ENCODE peak calls at places on chromosomes 1 and 21, in six cellular contexts. V is hepatocyte, F is astrocyte, X is prostate gland, A is lung, M is colonic mucosa. U is an unnamed sample.

GRCh38 chr1:28580706-28581530 is 11.1 kb upstream of the RAB42 start:
- DNase-seq in V (peak; percentile 50), F (peak; percentile 29), X (peak; percentile 31), A (peak; percentile 48), M (peak; percentile 55), U (peak; percentile 87)

GRCh38 chr1:44073528-44073927 is 42.3 kb upstream of the SLC6A9 start:
- DNase-seq in V (no peak), F (no peak), X (no peak), A (no peak), M (no peak), U (no peak)

GRCh38 chr1:61397495-61397894 is 315.1 kb downstream of the NFIA start:
- DNase-seq in V (no peak), F (no peak), X (no peak), A (no peak), M (no peak), U (no peak)

GRCh38 chr1:245831518-245831917 is 675.6 kb downstream of the SMYD3 start:
- DNase-seq in V (no peak), F (no peak), X (no peak), A (no peak), M (peak; percentile 7), U (no peak)

GRCh38 chr1:234515411-234515810 is 36.4 kb upstream of the TARBP1 start:
- DNase-seq in V (peak; percentile 44), F (peak; percentile 62), X (no peak), A (no peak), M (no peak), U (peak; percentile 73)

GRCh38 chr1:47991187-47991586 is 6.0 kb downstream of the TRABD2B start:
- DNase-seq in V (no peak), F (no peak), X (no peak), A (no peak), M (no peak), U (peak; percentile 86)

GRCh38 chr1:149986486-149987296 is 23.8 kb downstream of the OTUD7B start:
- DNase-seq in V (peak; percentile 28), F (peak; percentile 94), X (no peak), A (no peak), M (no peak), U (peak; percentile 81)

GRCh38 chr1:12485231-12486172 is 132.5 kb downstream of the DHRS3 start:
- DNase-seq in V (no peak), F (no peak), X (no peak), A (no peak), M (no peak), U (no peak)

GRCh38 chr1:8012955-8013354 is 13.2 kb downstream of the ERRFI1 start:
- DNase-seq in V (no peak), F (no peak), X (no peak), A (no peak), M (no peak), U (no peak)

GRCh38 chr1:107935396-107936064 is 29.4 kb downstream of the VAV3 start:
- DNase-seq in V (no peak), F (no peak), X (no peak), A (no peak), M (no peak), U (no peak)

GRCh38 chr1:89540406-89540970 is 15.9 kb downstream of the LRRC8B start:
- DNase-seq in V (no peak), F (no peak), X (no peak), A (no peak), M (no peak), U (no peak)

GRCh38 chr21:35476616-35477395 is 427.7 kb upstream of the RUNX1 start:
- DNase-seq in V (no peak), F (peak; percentile 68), X (no peak), A (no peak), M (no peak), U (no peak)

GRCh38 chr1:183590225-183591191 is at the start of gene NCF2:
- DNase-seq in V (no peak), F (no peak), X (no peak), A (no peak), M (no peak), U (no peak)

GRCh38 chr21:43987509-43987908 is 24.6 kb upstream of the TRAPPC10 start:
- DNase-seq in V (no peak), F (no peak), X (no peak), A (no peak), M (no peak), U (peak; percentile 76)

GRCh38 chr1:47233165-47233564 is 1.1 kb upstream of the TAL1 start:
- DNase-seq in V (no peak), F (no peak), X (no peak), A (no peak), M (no peak), U (peak; percentile 37)

GRCh38 chr1:41619511-41620364 is 135.3 kb upstream of the EDN2 start:
- DNase-seq in V (no peak), F (no peak), X (no peak), A (no peak), M (no peak), U (no peak)

GRCh38 chr21:46437096-46437498 is 21.6 kb upstream of the DIP2A start:
- DNase-seq in V (no peak), F (no peak), X (no peak), A (no peak), M (no peak), U (no peak)

GRCh38 chr1:54528613-54529012 is 19.4 kb upstream of the ACOT11 start:
- DNase-seq in V (no peak), F (no peak), X (no peak), A (no peak), M (no peak), U (no peak)

GRCh38 chr1:91732291-91732953 is 153.5 kb downstream of the TGFBR3 start:
- DNase-seq in V (peak; percentile 84), F (peak; percentile 88), X (peak; percentile 71), A (no peak), M (no peak), U (peak; percentile 85)

GRCh38 chr1:65108025-65108692 is 39.8 kb upstream of the AK4 start:
- DNase-seq in V (peak; percentile 39), F (no peak), X (no peak), A (no peak), M (peak; percentile 50), U (no peak)

GRCh38 chr21:37039434-37040075 is 33.1 kb downstream of the RIPPLY3 start:
- DNase-seq in V (no peak), F (no peak), X (no peak), A (no peak), M (no peak), U (no peak)

GRCh38 chr1:228378453-228379164 is 28.0 kb downstream of the TRIM11 start:
- DNase-seq in V (peak; percentile 88), F (peak; percentile 51), X (no peak), A (peak; percentile 82), M (peak; percentile 68), U (peak; percentile 98)

GRCh38 chr1:218640213-218640612 is 295.1 kb downstream of the TGFB2 start:
- DNase-seq in V (no peak), F (no peak), X (no peak), A (no peak), M (no peak), U (no peak)

GRCh38 chr1:8412183-8412831 is 94.4 kb downstream of the SLC45A1 start:
- DNase-seq in V (peak; percentile 68), F (peak; percentile 93), X (peak; percentile 89), A (no peak), M (no peak), U (peak; percentile 83)

GRCh38 chr21:45033791-45034555 is 40.4 kb upstream of the ADARB1 start:
- DNase-seq in V (peak; percentile 27), F (no peak), X (no peak), A (no peak), M (no peak), U (peak; percentile 94)

GRCh38 chr1:53893999-53894636 is at the start of gene DIO1:
- DNase-seq in V (peak; percentile 57), F (no peak), X (no peak), A (no peak), M (no peak), U (no peak)

GRCh38 chr1:165409957-165410356 is 35.0 kb downstream of the RXRG start:
- DNase-seq in V (no peak), F (no peak), X (no peak), A (no peak), M (no peak), U (no peak)

GRCh38 chr1:94068096-94068830 is 52.7 kb downstream of the ABCA4 start:
- DNase-seq in V (peak; percentile 62), F (peak; percentile 82), X (no peak), A (no peak), M (no peak), U (no peak)

GRCh38 chr1:171252482-171252881 is 4.2 kb downstream of the FMO1 start:
- DNase-seq in V (no peak), F (no peak), X (no peak), A (no peak), M (peak; percentile 19), U (no peak)

GRCh38 chr1:40315795-40316594 is 1.1 kb downstream of the COL9A2 start:
- DNase-seq in V (peak; percentile 49), F (no peak), X (no peak), A (no peak), M (no peak), U (peak; percentile 85)

GRCh38 chr21:27802816-27803475 is 836.1 kb upstream of the ADAMTS5 start:
- DNase-seq in V (peak; percentile 60), F (no peak), X (peak; percentile 12), A (peak; percentile 47), M (peak; percentile 53), U (no peak)

GRCh38 chr1:115170972-115171392 is 81.7 kb upstream of the TSPAN2 start:
- DNase-seq in V (no peak), F (peak; percentile 75), X (no peak), A (no peak), M (no peak), U (no peak)
- H3K4me1 ChIP-seq in V (peaks cover 4% of the 10 kb centered on the region), F (peaks cover 16% of the 10 kb centered on the region), X (no peaks in the 10 kb centered on the region), A (no peaks in the 10 kb centered on the region), M (no peaks in the 10 kb centered on the region), U (peaks cover 51% of the 10 kb centered on the region)

GRCh38 chr21:15825699-15826098 is 95.9 kb downstream of the USP25 start:
- DNase-seq in V (no peak), F (no peak), X (no peak), A (no peak), M (no peak), U (no peak)

GRCh38 chr21:15831497-15831896 is 101.7 kb downstream of the USP25 start:
- DNase-seq in V (no peak), F (no peak), X (no peak), A (no peak), M (no peak), U (no peak)

GRCh38 chr21:15823486-15824150 is 93.8 kb downstream of the USP25 start:
- DNase-seq in V (no peak), F (no peak), X (no peak), A (no peak), M (no peak), U (no peak)

GRCh38 chr21:15826908-15827601 is 97.3 kb downstream of the USP25 start:
- DNase-seq in V (no peak), F (no peak), X (no peak), A (no peak), M (no peak), U (no peak)

GRCh38 chr21:15826147-15826780 is 96.5 kb downstream of the USP25 start:
- DNase-seq in V (peak; percentile 66), F (peak; percentile 35), X (peak; percentile 29), A (no peak), M (peak; percentile 57), U (no peak)
- H3K4me1 ChIP-seq in V (no peaks in the 10 kb centered on the region), F (no peaks in the 10 kb centered on the region), X (no peaks in the 10 kb centered on the region), A (peaks cover 2% of the 10 kb centered on the region), M (no peaks in the 10 kb centered on the region), U (peaks cover 3% of the 10 kb centered on the region)

GRCh38 chr1:205172729-205173366 is 38.7 kb downstream of the DSTYK start:
- DNase-seq in V (peak; percentile 26), F (peak; percentile 98), X (no peak), A (no peak), M (no peak), U (peak; percentile 89)
- H3K4me1 ChIP-seq in V (peaks cover 3% of the 10 kb centered on the region), F (peaks cover 21% of the 10 kb centered on the region), X (no peaks in the 10 kb centered on the region), A (peaks cover 4% of the 10 kb centered on the region), M (no peaks in the 10 kb centered on the region), U (peaks cover 37% of the 10 kb centered on the region)

GRCh38 chr1:16172964-16173446 is 17.1 kb upstream of the EPHA2 start:
- DNase-seq in V (peak; percentile 81), F (peak; percentile 83), X (no peak), A (no peak), M (peak; percentile 73), U (peak; percentile 92)
- H3K4me1 ChIP-seq in V (peaks cover 51% of the 10 kb centered on the region), F (peaks cover 42% of the 10 kb centered on the region), X (peaks cover 15% of the 10 kb centered on the region), A (peaks cover 8% of the 10 kb centered on the region), M (peaks cover 35% of the 10 kb centered on the region), U (peaks cover 43% of the 10 kb centered on the region)